ENCODE peak calls at places on chromosomes 6 and 20, in six cellular contexts. Q, B, S, L, E and W are unnamed samples.
A peak's percentile ranks its signal among the peaks of the same experiment; 100 is the strongest.

GRCh38 chr6:116217069-116217468 is 36.8 kb downstream of the TSPYL4 start:
- DNase-seq in Q (no peak), B (peak; percentile 24), S (peak; percentile 56), L (no peak), E (peak; percentile 21), W (no peak)

GRCh38 chr20:50289581-50289980 is 99.0 kb downstream of the CEBPB start:
- DNase-seq in Q (no peak), B (no peak), S (no peak), L (no peak), E (no peak), W (no peak)

GRCh38 chr6:33207569-33208088 is 671 bp upstream of the RING1 start:
- DNase-seq in Q (peak; percentile 66), B (no peak), S (no peak), L (no peak), E (peak; percentile 46), W (no peak)

GRCh38 chr6:3825331-3825831 is 23.8 kb upstream of the FAM50B start:
- DNase-seq in Q (peak; percentile 77), B (no peak), S (peak; percentile 77), L (no peak), E (no peak), W (no peak)

GRCh38 chr6:142155895-142156757 is 9.1 kb downstream of the VTA1 start:
- DNase-seq in Q (no peak), B (peak; percentile 2), S (peak; percentile 30), L (no peak), E (peak; percentile 24), W (no peak)

GRCh38 chr20:52087471-52087870 is 104.1 kb downstream of the ZFP64 start:
- DNase-seq in Q (no peak), B (no peak), S (no peak), L (no peak), E (no peak), W (no peak)

GRCh38 chr6:7073810-7074525 is 33.8 kb upstream of the RREB1 start:
- DNase-seq in Q (no peak), B (no peak), S (no peak), L (peak; percentile 92), E (no peak), W (no peak)

GRCh38 chr6:157563611-157564284 is 182.8 kb downstream of the ZDHHC14 start:
- DNase-seq in Q (peak; percentile 42), B (no peak), S (no peak), L (peak; percentile 93), E (no peak), W (no peak)

GRCh38 chr6:106749611-106750010 is 120.2 kb downstream of the QRSL1 start:
- DNase-seq in Q (no peak), B (no peak), S (no peak), L (no peak), E (no peak), W (no peak)

GRCh38 chr6:27940766-27941165 is 16.3 kb upstream of the OR2B6 start:
- DNase-seq in Q (no peak), B (no peak), S (no peak), L (no peak), E (peak; percentile 67), W (no peak)

GRCh38 chr6:113739066-113739655 is 118.0 kb upstream of the MARCKS start:
- DNase-seq in Q (no peak), B (no peak), S (no peak), L (no peak), E (no peak), W (no peak)

GRCh38 chr6:105174512-105174911 is 5.3 kb downstream of the POPDC3 start:
- DNase-seq in Q (no peak), B (no peak), S (no peak), L (no peak), E (no peak), W (no peak)

GRCh38 chr6:55175078-55175777 is 913 bp downstream of the HCRTR2 start:
- DNase-seq in Q (peak; percentile 45), B (no peak), S (no peak), L (no peak), E (no peak), W (no peak)

GRCh38 chr20:49281059-49281912 is 3.4 kb upstream of the ZNFX1 start:
- DNase-seq in Q (no peak), B (no peak), S (peak; percentile 90), L (no peak), E (peak; percentile 63), W (no peak)

GRCh38 chr20:61497029-61497627 is 245.1 kb downstream of the CDH4 start:
- DNase-seq in Q (no peak), B (no peak), S (no peak), L (no peak), E (no peak), W (no peak)

GRCh38 chr6:3997144-3997770 is 81.7 kb downstream of the FAM217A start:
- DNase-seq in Q (no peak), B (no peak), S (no peak), L (no peak), E (no peak), W (no peak)

DNA sequence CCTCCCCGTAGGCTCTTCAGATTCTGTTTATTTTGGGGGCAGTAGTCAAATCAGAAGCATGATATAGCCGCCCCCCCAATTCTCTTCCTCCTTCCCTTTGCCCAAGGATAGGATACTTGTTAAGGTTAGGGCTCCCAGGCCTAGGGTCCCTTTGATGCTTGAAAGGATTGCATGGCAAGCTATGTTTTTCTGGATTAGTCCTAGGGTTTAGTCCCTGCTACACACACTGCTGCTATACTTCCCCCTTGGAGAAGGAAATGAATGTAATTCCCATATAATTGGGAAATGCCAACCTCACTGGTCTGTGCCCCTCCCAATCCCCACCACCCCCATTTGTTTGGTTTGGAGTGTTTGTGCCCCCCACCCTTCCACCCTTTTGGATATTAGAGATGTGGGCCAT is 62.8 kb downstream of the ZFAND3 start:
- DNase-seq in Q (no peak), B (no peak), S (no peak), L (no peak), E (no peak), W (no peak)
- H3K9ac ChIP-seq in Q (no peak overlapping the region), B (no peak overlapping the region), S (no peak overlapping the region), L (no peak overlapping the region), E (no peak overlapping the region), W (no peak overlapping the region)

GRCh38 chr6:35725721-35726438 is 11.0 kb upstream of the ARMC12 start:
- DNase-seq in Q (no peak), B (no peak), S (peak; percentile 65), L (no peak), E (no peak), W (no peak)
- H3K4me1 ChIP-seq in Q (peaks cover 3% of the 10 kb centered on the region), B (peaks cover 60% of the 10 kb centered on the region), S (peaks cover 86% of the 10 kb centered on the region), L (peaks cover 48% of the 10 kb centered on the region), E (peaks cover 62% of the 10 kb centered on the region), W (peaks cover 5% of the 10 kb centered on the region)

GRCh38 chr6:46637933-46638332 is 14.7 kb downstream of the CYP39A1 start:
- DNase-seq in Q (no peak), B (no peak), S (no peak), L (no peak), E (no peak), W (no peak)

GRCh38 chr6:46632053-46632452 is 20.6 kb downstream of the CYP39A1 start:
- DNase-seq in Q (no peak), B (no peak), S (no peak), L (no peak), E (no peak), W (no peak)

GRCh38 chr6:46635462-46635861 is 17.2 kb downstream of the CYP39A1 start:
- DNase-seq in Q (no peak), B (no peak), S (no peak), L (no peak), E (no peak), W (no peak)

GRCh38 chr6:46638650-46639049 is 14.0 kb downstream of the CYP39A1 start:
- DNase-seq in Q (no peak), B (no peak), S (no peak), L (no peak), E (no peak), W (no peak)

DNA sequence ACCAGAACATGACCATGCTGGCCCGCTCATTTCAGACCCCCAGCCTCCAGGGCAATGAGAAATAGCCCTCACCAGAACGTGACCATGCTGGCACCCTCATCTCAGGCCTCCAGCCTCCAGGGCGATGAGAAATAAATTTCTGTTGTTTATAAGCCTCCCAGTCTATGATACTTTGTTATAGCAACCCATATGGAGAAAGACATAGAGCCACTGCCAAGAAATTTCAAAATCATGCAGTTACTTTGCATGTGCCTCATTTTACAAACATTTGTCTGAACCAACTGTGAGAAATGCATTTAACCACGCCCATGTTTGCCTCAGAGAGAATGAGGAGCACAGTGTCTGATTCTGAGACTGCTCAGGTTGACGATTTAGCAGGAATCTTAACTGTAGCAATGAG is 15.5 kb downstream of the CYP39A1 start:
- DNase-seq in Q (no peak), B (no peak), S (no peak), L (no peak), E (no peak), W (no peak)
- TF ChIP-seq ZNF274 in Q (no peak), B (no peak), S (no peak), L (no peak), E (no peak), W (no peak)

GRCh38 chr20:45827030-45827652 is at the start of gene TNNC2:
- DNase-seq in Q (no peak), B (no peak), S (peak; percentile 48), L (no peak), E (no peak), W (no peak)

GRCh38 chr20:45832619-45833018 is 980 bp upstream of the SNX21 start:
- DNase-seq in Q (no peak), B (no peak), S (no peak), L (no peak), E (no peak), W (no peak)

GRCh38 chr20:45827712-45828111 is 600 bp upstream of the TNNC2 start:
- DNase-seq in Q (no peak), B (no peak), S (no peak), L (no peak), E (no peak), W (no peak)

GRCh38 chr20:45826381-45827019 is 612 bp downstream of the TNNC2 start:
- DNase-seq in Q (no peak), B (no peak), S (no peak), L (no peak), E (peak; percentile 52), W (no peak)

GRCh38 chr20:45828589-45828988 is 1.5 kb upstream of the TNNC2 start:
- DNase-seq in Q (no peak), B (no peak), S (no peak), L (no peak), E (no peak), W (no peak)
- H3K9ac ChIP-seq in Q (no peak overlapping the region), B (no peak overlapping the region), S (no peak overlapping the region), L (no peak overlapping the region), E (no peak overlapping the region), W (no peak overlapping the region)

GRCh38 chr20:45359406-45360148 is 3.4 kb upstream of the SYS1 start:
- DNase-seq in Q (no peak), B (no peak), S (peak; percentile 82), L (no peak), E (no peak), W (no peak)

GRCh38 chr20:45359069-45359405 is 3.9 kb upstream of the SYS1 start:
- DNase-seq in Q (no peak), B (no peak), S (no peak), L (no peak), E (no peak), W (no peak)

GRCh38 chr20:45355209-45355608 is 7.0 kb upstream of the SDC4 start:
- DNase-seq in Q (no peak), B (no peak), S (no peak), L (no peak), E (no peak), W (no peak)

GRCh38 chr20:45355685-45356084 is 7.3 kb upstream of the SYS1 start:
- DNase-seq in Q (no peak), B (no peak), S (no peak), L (no peak), E (no peak), W (no peak)

GRCh38 chr20:45358282-45359068 is 4.5 kb upstream of the SYS1 start:
- DNase-seq in Q (no peak), B (no peak), S (peak; percentile 64), L (no peak), E (no peak), W (no peak)
- H3K4me1 ChIP-seq in Q (peaks cover 9% of the 10 kb centered on the region), B (peaks cover 79% of the 10 kb centered on the region), S (peaks cover 70% of the 10 kb centered on the region), L (peaks cover 18% of the 10 kb centered on the region), E (peaks cover 5% of the 10 kb centered on the region), W (peaks cover 7% of the 10 kb centered on the region)